ENCODE peak calls at places on chromosomes 13 and 19, in four cellular contexts. M, Y, X and W are unnamed samples.

GRCh38 chr13:107457686-107458085 is 757.6 kb downstream of the LIG4 start:
- DNase-seq in M (no peak), Y (no peak), X (no peak), W (no peak)

GRCh38 chr13:63438951-63439350 is 2023.3 kb upstream of the PCDH20 start:
- DNase-seq in M (no peak), Y (no peak), X (no peak), W (no peak)

GRCh38 chr13:70203661-70204229 is 95.5 kb upstream of the KLHL1 start:
- DNase-seq in M (peak; percentile 3), Y (no peak), X (no peak), W (no peak)

GRCh38 chr19:53504903-53505302 is 33.0 kb upstream of the ZNF331 start:
- DNase-seq in M (no peak), Y (no peak), X (no peak), W (no peak)

GRCh38 chr19:33493401-33494275 is 28.0 kb downstream of the PEPD start:
- DNase-seq in M (no peak), Y (no peak), X (no peak), W (no peak)

GRCh38 chr13:50989476-50989875 is 79.9 kb downstream of the RNASEH2B start:
- DNase-seq in M (peak; percentile 33), Y (no peak), X (peak; percentile 42), W (no peak)

GRCh38 chr19:33778089-33778791 is 18.4 kb upstream of the KCTD15 start:
- DNase-seq in M (peak; percentile 57), Y (no peak), X (peak; percentile 74), W (peak; percentile 50)

GRCh38 chr13:113907637-113908617 is 44.1 kb upstream of the GAS6 start:
- DNase-seq in M (peak; percentile 57), Y (peak; percentile 94), X (peak; percentile 44), W (peak; percentile 78)

GRCh38 chr13:90545070-90545840 is 802.2 kb upstream of the MIR17HG start:
- DNase-seq in M (no peak), Y (no peak), X (peak; percentile 22), W (no peak)

GRCh38 chr19:45099465-45100201 is 6.7 kb downstream of the PPP1R37 start:
- DNase-seq in M (no peak), Y (no peak), X (no peak), W (no peak)

GRCh38 chr13:78398743-78399410 is 204.5 kb downstream of the POU4F1 start:
- DNase-seq in M (no peak), Y (no peak), X (no peak), W (no peak)

GRCh38 chr19:47097396-47098217 is 16.0 kb downstream of the ZC3H4 start:
- DNase-seq in M (no peak), Y (no peak), X (no peak), W (no peak)

GRCh38 chr19:44002566-44003460 is at the start of gene ZNF230:
- DNase-seq in M (peak; percentile 93), Y (peak; percentile 85), X (peak; percentile 97), W (peak; percentile 94)

GRCh38 chr19:44002212-44002565 is 568 bp upstream of the ZNF230 start:
- DNase-seq in M (no peak), Y (no peak), X (peak; percentile 8), W (no peak)

GRCh38 chr19:44005968-44006367 is 3.2 kb downstream of the ZNF230 start:
- DNase-seq in M (no peak), Y (no peak), X (peak; percentile 74), W (no peak)

GRCh38 chr19:44007473-44007872 is 4.7 kb downstream of the ZNF230 start:
- DNase-seq in M (no peak), Y (no peak), X (no peak), W (no peak)

GRCh38 chr19:44003461-44004134 is 841 bp downstream of the ZNF230 start:
- DNase-seq in M (peak; percentile 4), Y (no peak), X (peak; percentile 6), W (no peak)
- TF ChIP-seq CTCF in M (no peak), Y (no peak), X (no peak), W (peak; percentile 27)

GRCh38 chr19:35590875-35591274 is 4.9 kb downstream of the PMIS2 start:
- DNase-seq in M (no peak), Y (no peak), X (no peak), W (no peak)

GRCh38 chr19:35587326-35587725 is 1.4 kb downstream of the PMIS2 start:
- DNase-seq in M (no peak), Y (no peak), X (peak; percentile 39), W (no peak)

GRCh38 chr19:35596366-35596999 is 10.5 kb downstream of the PMIS2 start:
- DNase-seq in M (no peak), Y (no peak), X (peak; percentile 14), W (peak; percentile 8)

GRCh38 chr19:35595928-35596327 is 10.0 kb downstream of the PMIS2 start:
- DNase-seq in M (no peak), Y (no peak), X (no peak), W (no peak)

DNA sequence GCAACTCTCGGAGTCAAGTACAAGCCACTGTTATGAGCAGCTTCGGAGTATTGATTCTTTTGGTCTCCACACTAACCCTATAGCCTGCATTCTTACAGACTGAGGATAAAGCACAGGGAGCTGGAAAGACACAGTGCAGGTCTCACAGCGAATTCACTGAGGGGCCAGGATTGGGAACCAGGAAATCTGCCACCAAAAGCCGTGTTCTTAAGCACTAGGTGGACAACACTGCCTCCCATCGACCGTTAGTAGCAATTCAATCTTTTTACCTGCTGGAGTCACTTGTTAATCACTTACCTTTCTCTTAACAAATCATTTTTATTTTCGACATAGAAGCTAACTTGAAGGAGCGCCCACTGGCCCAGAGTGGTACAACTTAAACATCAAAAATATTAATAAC is 6.3 kb downstream of the PMIS2 start:
- DNase-seq in M (no peak), Y (peak; percentile 3), X (peak; percentile 71), W (no peak)
- TF ChIP-seq CTCF in M (peak; percentile 40), Y (peak; percentile 56), X (peak; percentile 63), W (peak; percentile 68)

DNA sequence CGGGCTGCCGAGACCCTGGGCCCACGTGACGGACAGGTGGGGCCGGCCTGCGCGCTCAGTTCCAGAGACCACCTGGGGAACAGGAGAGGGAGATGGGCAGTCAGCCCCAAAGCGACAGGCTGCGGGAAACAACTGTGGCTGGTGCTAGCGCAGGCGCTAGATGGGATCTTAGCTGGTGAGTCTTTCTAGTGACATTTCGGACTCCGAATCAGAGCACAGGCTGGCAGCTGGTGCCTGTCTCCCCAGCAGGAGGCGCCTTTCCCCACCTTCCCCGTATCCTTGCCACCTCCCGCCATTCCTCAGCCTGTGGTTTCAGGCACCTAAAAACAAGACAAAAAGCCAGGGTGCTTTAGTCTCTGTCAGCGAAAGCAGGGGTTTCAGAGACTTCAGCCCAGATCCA is 19.4 kb upstream of the RANBP3 start:
- DNase-seq in M (no peak), Y (no peak), X (no peak), W (no peak)
- TF ChIP-seq CTCF in M (peak; percentile 36), Y (peak; percentile 13), X (peak; percentile 1), W (peak; percentile 60)

GRCh38 chr19:30044273-30045259 is 102.5 kb downstream of the URI1 start:
- DNase-seq in M (no peak), Y (no peak), X (no peak), W (no peak)

GRCh38 chr19:30049844-30050667 is 108.0 kb downstream of the URI1 start:
- DNase-seq in M (no peak), Y (no peak), X (no peak), W (no peak)

GRCh38 chr19:30049226-30049625 is 107.2 kb downstream of the URI1 start:
- DNase-seq in M (no peak), Y (no peak), X (no peak), W (no peak)

GRCh38 chr19:30047355-30047895 is 105.4 kb downstream of the URI1 start:
- DNase-seq in M (no peak), Y (no peak), X (no peak), W (no peak)

DNA sequence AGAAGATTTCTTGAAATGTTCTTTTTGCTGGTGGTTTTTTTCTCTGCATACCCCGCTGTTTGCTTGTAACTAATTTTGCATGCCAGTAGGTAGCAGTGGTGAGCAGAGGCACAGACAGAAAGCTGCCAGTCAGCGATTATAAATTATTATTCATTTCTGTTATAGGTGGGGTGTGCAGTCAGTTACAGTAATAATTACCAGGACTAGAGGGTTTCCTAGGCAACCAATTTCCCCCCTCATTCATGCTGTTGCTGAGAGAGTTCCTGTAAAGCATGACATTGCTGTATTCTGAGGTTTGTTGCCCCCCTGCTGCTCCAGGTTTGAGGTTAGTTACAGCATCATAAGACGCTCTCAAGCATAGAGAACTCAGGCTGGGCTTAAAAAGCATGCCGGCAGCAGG is 104.5 kb downstream of the URI1 start:
- DNase-seq in M (peak; percentile 72), Y (no peak), X (peak; percentile 9), W (no peak)
- TF ChIP-seq CTCF in M (peak; percentile 64), Y (peak; percentile 44), X (peak; percentile 46), W (peak; percentile 64)

DNA sequence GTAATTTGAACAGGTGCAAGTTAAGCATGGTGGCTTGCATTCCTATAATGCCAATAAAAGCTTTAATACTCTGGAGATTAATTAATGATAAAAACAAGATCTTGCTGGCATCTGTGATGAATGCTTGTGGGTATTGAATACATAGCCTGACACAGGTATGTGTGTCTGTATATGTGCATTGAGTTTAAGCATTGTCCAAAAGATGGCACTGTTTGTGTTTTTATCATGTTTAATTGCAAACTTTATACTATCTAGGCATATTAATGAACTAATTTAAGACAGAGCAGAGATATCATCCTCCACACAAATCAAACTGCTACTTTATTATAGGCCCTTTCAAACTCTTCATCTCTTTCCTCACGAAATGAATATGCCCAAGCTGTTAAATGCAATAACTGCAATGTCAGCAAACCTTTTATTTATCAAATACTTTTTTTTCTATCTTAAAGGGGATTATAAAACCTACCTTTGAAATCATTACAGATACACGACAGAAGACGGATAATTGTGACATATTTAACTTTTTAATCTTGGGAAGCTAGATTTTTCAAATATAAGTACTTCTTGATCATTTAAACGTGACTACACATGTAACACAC is 86.5 kb downstream of the TNFSF11 start:
- DNase-seq in M (peak; percentile 30), Y (no peak), X (peak; percentile 51), W (no peak)
- TF ChIP-seq CTCF in M (peak; percentile 35), Y (peak; percentile 39), X (peak; percentile 42), W (peak; percentile 66)

DNA sequence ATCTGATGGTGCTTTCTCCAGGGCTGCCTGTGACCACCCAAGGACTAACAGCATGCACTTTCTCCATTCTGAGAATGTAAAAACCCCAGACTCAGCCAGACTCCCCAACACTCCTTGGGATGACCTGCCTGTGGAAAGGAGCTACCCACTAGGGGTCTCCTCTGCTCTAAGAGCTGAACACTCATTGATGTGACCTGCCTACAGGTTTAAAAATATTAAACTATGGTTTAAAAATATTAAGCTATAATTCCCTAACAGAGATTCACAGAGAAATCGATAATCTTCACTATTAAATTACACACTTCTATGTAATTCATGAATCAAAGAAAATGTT is 696.2 kb upstream of the SLITRK5 start:
- DNase-seq in M (no peak), Y (no peak), X (no peak), W (no peak)
- TF ChIP-seq CTCF in M (peak; percentile 31), Y (peak; percentile 32), X (no peak), W (no peak)

GRCh38 chr13:43272866-43273265 is 249.5 kb downstream of the DNAJC15 start:
- DNase-seq in M (no peak), Y (no peak), X (no peak), W (no peak)
- TF ChIP-seq CTCF in M (no peak), Y (no peak), X (no peak), W (no peak)

GRCh38 chr13:28551498-28551895 is 56.6 kb upstream of the FLT1 start:
- DNase-seq in M (no peak), Y (no peak), X (no peak), W (no peak)

GRCh38 chr13:28548468-28548867 is 53.5 kb upstream of the FLT1 start:
- DNase-seq in M (no peak), Y (no peak), X (no peak), W (no peak)

GRCh38 chr13:28545583-28546333 is 50.8 kb upstream of the FLT1 start:
- DNase-seq in M (no peak), Y (no peak), X (no peak), W (no peak)

GRCh38 chr13:28550721-28551497 is 56.0 kb upstream of the FLT1 start:
- DNase-seq in M (no peak), Y (no peak), X (no peak), W (no peak)

GRCh38 chr13:28548872-28549271 is 53.9 kb upstream of the FLT1 start:
- DNase-seq in M (no peak), Y (no peak), X (no peak), W (no peak)
- TF ChIP-seq CTCF in M (peak; percentile 4), Y (peak; percentile 16), X (no peak), W (peak; percentile 55)